ENCODE peak calls at places on chromosomes 1 and 21, in five cellular contexts. One of them, this sample, is unnamed.

GRCh38 chr1:22848374-22848773 is 124.3 kb downstream of the LACTBL1 start:
- DNase-seq in NCI-H2029: no peak
- DNase-seq in left cardiac atrium: no peak
- DNase-seq in DMS79: no peak
- DNase-seq in RWPE1: no peak
- DNase-seq in this sample: peak

GRCh38 chr1:231938651-231939050 is 312.1 kb downstream of the DISC1 start:
- DNase-seq in NCI-H2029: no peak
- DNase-seq in left cardiac atrium: no peak
- DNase-seq in DMS79: no peak
- DNase-seq in RWPE1: no peak
- DNase-seq in this sample: no peak

GRCh38 chr1:184818646-184819045 is 64.0 kb upstream of the EDEM3 start:
- DNase-seq in NCI-H2029: no peak
- DNase-seq in left cardiac atrium: no peak
- DNase-seq in DMS79: no peak
- DNase-seq in RWPE1: no peak
- DNase-seq in this sample: no peak

GRCh38 chr1:39238476-39238875 is 34.0 kb downstream of the MACF1 start:
- DNase-seq in NCI-H2029: peak
- DNase-seq in left cardiac atrium: peak
- DNase-seq in DMS79: no peak
- DNase-seq in RWPE1: no peak
- DNase-seq in this sample: no peak

GRCh38 chr1:111361761-111362160 is 65.8 kb downstream of the OVGP1 start:
- DNase-seq in NCI-H2029: no peak
- DNase-seq in left cardiac atrium: no peak
- DNase-seq in DMS79: no peak
- DNase-seq in RWPE1: no peak
- DNase-seq in this sample: no peak

GRCh38 chr1:208597571-208597970 is 353.4 kb upstream of the PLXNA2 start:
- DNase-seq in NCI-H2029: no peak
- DNase-seq in left cardiac atrium: no peak
- DNase-seq in DMS79: no peak
- DNase-seq in RWPE1: no peak
- DNase-seq in this sample: peak

GRCh38 chr1:185561629-185562028 is 172.6 kb upstream of the HMCN1 start:
- DNase-seq in NCI-H2029: no peak
- DNase-seq in left cardiac atrium: no peak
- DNase-seq in DMS79: no peak
- DNase-seq in RWPE1: no peak
- DNase-seq in this sample: no peak

GRCh38 chr1:78331799-78332198 is 159.0 kb upstream of the PTGFR start:
- DNase-seq in NCI-H2029: no peak
- DNase-seq in left cardiac atrium: no peak
- DNase-seq in DMS79: no peak
- DNase-seq in RWPE1: no peak
- DNase-seq in this sample: no peak

GRCh38 chr1:174191255-174191906 is 32.1 kb downstream of the RABGAP1L start:
- DNase-seq in NCI-H2029: no peak
- DNase-seq in left cardiac atrium: no peak
- DNase-seq in DMS79: no peak
- DNase-seq in RWPE1: peak
- DNase-seq in this sample: no peak

GRCh38 chr1:53112861-53113260 is 29.6 kb downstream of the SLC1A7 start:
- DNase-seq in NCI-H2029: no peak
- DNase-seq in left cardiac atrium: no peak
- DNase-seq in DMS79: no peak
- DNase-seq in RWPE1: no peak
- DNase-seq in this sample: no peak

GRCh38 chr1:184870319-184870718 is 104.0 kb downstream of the NIBAN1 start:
- DNase-seq in NCI-H2029: no peak
- DNase-seq in left cardiac atrium: no peak
- DNase-seq in DMS79: no peak
- DNase-seq in RWPE1: no peak
- DNase-seq in this sample: no peak

GRCh38 chr1:18643154-18644012 is 12.7 kb downstream of the PAX7 start:
- DNase-seq in NCI-H2029: no peak
- DNase-seq in left cardiac atrium: no peak
- DNase-seq in DMS79: no peak
- DNase-seq in RWPE1: no peak
- DNase-seq in this sample: no peak

GRCh38 chr21:37681711-37682110 is 234.5 kb downstream of the KCNJ6 start:
- DNase-seq in NCI-H2029: no peak
- DNase-seq in left cardiac atrium: no peak
- DNase-seq in DMS79: no peak
- DNase-seq in RWPE1: no peak
- DNase-seq in this sample: no peak

GRCh38 chr1:58874327-58874726 is 90.5 kb upstream of the JUN start:
- DNase-seq in NCI-H2029: no peak
- DNase-seq in left cardiac atrium: no peak
- DNase-seq in DMS79: peak
- DNase-seq in RWPE1: no peak
- DNase-seq in this sample: no peak

GRCh38 chr21:34351786-34352241 is 12.0 kb upstream of the KCNE2 start:
- DNase-seq in NCI-H2029: peak
- DNase-seq in left cardiac atrium: peak
- DNase-seq in DMS79: peak
- DNase-seq in RWPE1: no peak
- DNase-seq in this sample: peak

GRCh38 chr1:100542264-100542663 is 4.3 kb downstream of the GPR88 start:
- DNase-seq in NCI-H2029: no peak
- DNase-seq in left cardiac atrium: no peak
- DNase-seq in DMS79: no peak
- DNase-seq in RWPE1: no peak
- DNase-seq in this sample: peak

GRCh38 chr1:8381618-8382017 is 63.7 kb downstream of the SLC45A1 start:
- DNase-seq in NCI-H2029: no peak
- DNase-seq in left cardiac atrium: no peak
- DNase-seq in DMS79: no peak
- DNase-seq in RWPE1: no peak
- DNase-seq in this sample: no peak

GRCh38 chr1:116986531-116987255 is 14.9 kb upstream of the CD101 start:
- DNase-seq in NCI-H2029: no peak
- DNase-seq in left cardiac atrium: no peak
- DNase-seq in DMS79: no peak
- DNase-seq in RWPE1: no peak
- DNase-seq in this sample: no peak

GRCh38 chr21:42844411-42845113 is 34.8 kb downstream of the WDR4 start:
- DNase-seq in NCI-H2029: no peak
- DNase-seq in left cardiac atrium: no peak
- DNase-seq in DMS79: no peak
- DNase-seq in RWPE1: no peak
- DNase-seq in this sample: no peak

GRCh38 chr1:235105051-235106043 is 23.3 kb downstream of the TOMM20 start:
- DNase-seq in NCI-H2029: no peak
- DNase-seq in left cardiac atrium: no peak
- DNase-seq in DMS79: no peak
- DNase-seq in RWPE1: no peak
- DNase-seq in this sample: no peak

GRCh38 chr1:228281631-228282328 is 73.9 kb downstream of the OBSCN start:
- DNase-seq in NCI-H2029: no peak
- DNase-seq in left cardiac atrium: peak
- DNase-seq in DMS79: no peak
- DNase-seq in RWPE1: no peak
- DNase-seq in this sample: no peak

GRCh38 chr1:95384570-95384969 is 150.6 kb downstream of the RWDD3 start:
- DNase-seq in NCI-H2029: no peak
- DNase-seq in left cardiac atrium: no peak
- DNase-seq in DMS79: no peak
- DNase-seq in RWPE1: peak
- DNase-seq in this sample: no peak

GRCh38 chr1:16354619-16355018 is 2.3 kb upstream of the FBXO42 start:
- DNase-seq in NCI-H2029: no peak
- DNase-seq in left cardiac atrium: no peak
- DNase-seq in DMS79: no peak
- DNase-seq in RWPE1: no peak
- DNase-seq in this sample: no peak

GRCh38 chr1:1550591-1551432 is 10.4 kb upstream of the TMEM240 start:
- DNase-seq in NCI-H2029: no peak
- DNase-seq in left cardiac atrium: no peak
- DNase-seq in DMS79: no peak
- DNase-seq in RWPE1: no peak
- DNase-seq in this sample: no peak

GRCh38 chr1:233613252-233614172 is at the start of gene KCNK1:
- DNase-seq in NCI-H2029: peak
- DNase-seq in left cardiac atrium: peak
- DNase-seq in DMS79: peak
- DNase-seq in RWPE1: peak
- DNase-seq in this sample: peak

GRCh38 chr1:151286619-151287340 is 4.7 kb downstream of the ZNF687 start:
- DNase-seq in NCI-H2029: no peak
- DNase-seq in left cardiac atrium: no peak
- DNase-seq in DMS79: no peak
- DNase-seq in RWPE1: no peak
- DNase-seq in this sample: no peak

GRCh38 chr1:84348240-84348555 is 46.7 kb downstream of the SAMD13 start:
- DNase-seq in NCI-H2029: no peak
- DNase-seq in left cardiac atrium: peak
- DNase-seq in DMS79: no peak
- DNase-seq in RWPE1: no peak
- DNase-seq in this sample: no peak

GRCh38 chr1:29396438-29397255 is 160.3 kb downstream of the PTPRU start:
- DNase-seq in NCI-H2029: no peak
- DNase-seq in left cardiac atrium: no peak
- DNase-seq in DMS79: no peak
- DNase-seq in RWPE1: no peak
- DNase-seq in this sample: no peak

GRCh38 chr1:18332626-18333025 is 148.1 kb upstream of the KLHDC7A start:
- DNase-seq in NCI-H2029: no peak
- DNase-seq in left cardiac atrium: no peak
- DNase-seq in DMS79: no peak
- DNase-seq in RWPE1: no peak
- DNase-seq in this sample: no peak

GRCh38 chr1:200478945-200479558 is 69.2 kb upstream of the ZNF281 start:
- DNase-seq in NCI-H2029: no peak
- DNase-seq in left cardiac atrium: no peak
- DNase-seq in DMS79: no peak
- DNase-seq in RWPE1: no peak
- DNase-seq in this sample: no peak

GRCh38 chr1:24896596-24897262 is 33.3 kb downstream of the RUNX3 start:
- DNase-seq in NCI-H2029: no peak
- DNase-seq in left cardiac atrium: no peak
- DNase-seq in DMS79: no peak
- DNase-seq in RWPE1: no peak
- DNase-seq in this sample: no peak

GRCh38 chr1:203199481-203200058 is 13.1 kb upstream of the CHI3L1 start:
- DNase-seq in NCI-H2029: no peak
- DNase-seq in left cardiac atrium: no peak
- DNase-seq in DMS79: no peak
- DNase-seq in RWPE1: no peak
- DNase-seq in this sample: no peak

GRCh38 chr1:89754518-89754917 is 66.3 kb upstream of the LRRC8D start:
- DNase-seq in NCI-H2029: no peak
- DNase-seq in left cardiac atrium: no peak
- DNase-seq in DMS79: no peak
- DNase-seq in RWPE1: no peak
- DNase-seq in this sample: no peak

GRCh38 chr1:30783244-30783915 is 25.8 kb upstream of the LAPTM5 start:
- DNase-seq in NCI-H2029: no peak
- DNase-seq in left cardiac atrium: no peak
- DNase-seq in DMS79: no peak
- DNase-seq in RWPE1: no peak
- DNase-seq in this sample: no peak

GRCh38 chr1:113830039-113830438 is 17.8 kb upstream of the RSBN1 start:
- DNase-seq in NCI-H2029: no peak
- DNase-seq in left cardiac atrium: no peak
- DNase-seq in DMS79: no peak
- DNase-seq in RWPE1: no peak
- DNase-seq in this sample: no peak

GRCh38 chr1:17027403-17027802 is 15.7 kb upstream of the ATP13A2 start:
- DNase-seq in NCI-H2029: no peak
- DNase-seq in left cardiac atrium: no peak
- DNase-seq in DMS79: peak
- DNase-seq in RWPE1: no peak
- DNase-seq in this sample: no peak

GRCh38 chr1:27145934-27146354 is 9.0 kb downstream of the SLC9A1 start:
- DNase-seq in NCI-H2029: no peak
- DNase-seq in left cardiac atrium: no peak
- DNase-seq in DMS79: no peak
- DNase-seq in RWPE1: peak
- DNase-seq in this sample: no peak

GRCh38 chr1:62318756-62319544 is at the start of gene KANK4:
- DNase-seq in NCI-H2029: no peak
- DNase-seq in left cardiac atrium: no peak
- DNase-seq in DMS79: no peak
- DNase-seq in RWPE1: no peak
- DNase-seq in this sample: no peak

This sample was measured in NCI-H1092 treated with DMSO at 0.1 percent for 48 hours.